ENCODE peak calls at places on chromosomes 12 and 14, in four cellular contexts. W, Y, Z and S are unnamed samples.

GRCh38 chr12:120584343-120585149 is 3.3 kb upstream of the POP5 start:
- DNase-seq in Z (peak), Y (peak), W (peak), S (peak)

GRCh38 chr12:4700621-4701026 is 19.6 kb upstream of the GALNT8 start:
- DNase-seq in W (no peak), Z (no peak), Y (no peak), S (no peak)

GRCh38 chr12:121779422-121779895 is 14.0 kb downstream of the RHOF start:
- DNase-seq in Y (no peak), Z (no peak), W (no peak), S (no peak)

GRCh38 chr14:34227834-34228662 is 234.0 kb downstream of the SPTSSA start:
- DNase-seq in Y (peak), W (peak), Z (peak), S (peak)

GRCh38 chr12:32135967-32136366 is 29.3 kb downstream of the BICD1 start:
- DNase-seq in W (no peak), Z (no peak), Y (no peak), S (no peak)

GRCh38 chr12:6182279-6182898 is 17.8 kb upstream of the CD9 start:
- DNase-seq in Z (no peak), Y (peak), W (no peak), S (peak)

GRCh38 chr12:109573029-109573913 is at the start of the genes MMAB and MVK:
- DNase-seq in Z (peak), Y (peak), W (peak), S (peak)

GRCh38 chr14:54177861-54178591 is 218.8 kb upstream of the CDKN3 start:
- DNase-seq in Y (no peak), Z (no peak), W (no peak), S (no peak)

GRCh38 chr14:72608391-72609204 is 285.3 kb downstream of the DPF3 start:
- DNase-seq in W (no peak), Y (no peak), Z (no peak), S (no peak)

GRCh38 chr14:101369194-101369915 is 191.9 kb upstream of the DIO3 start:
- DNase-seq in Y (no peak), Z (no peak), W (no peak), S (no peak)

GRCh38 chr12:11601647-11602046 is 47.8 kb upstream of the ETV6 start:
- DNase-seq in Y (no peak), W (no peak), Z (no peak), S (no peak)

GRCh38 chr14:90556050-90556477 is 159.2 kb downstream of the CALM1 start:
- DNase-seq in W (no peak), Z (no peak), Y (peak), S (no peak)

GRCh38 chr12:16606936-16607335 is 974 bp upstream of the LMO3 start:
- DNase-seq in W (no peak), Z (no peak), Y (no peak), S (no peak)

GRCh38 chr14:102215071-102215470 is 75.4 kb downstream of the WDR20 start:
- DNase-seq in Y (no peak), W (no peak), Z (no peak), S (peak)

GRCh38 chr14:20419404-20419803 is 6.1 kb upstream of the TEP1 start:
- DNase-seq in Z (no peak), Y (no peak), W (no peak), S (no peak)

GRCh38 chr14:101858791-101859537 is 97.5 kb downstream of the PPP2R5C start:
- DNase-seq in W (no peak), Y (no peak), Z (no peak), S (no peak)

GRCh38 chr12:15152456-15152855 is 68.8 kb downstream of the RERG start:
- DNase-seq in W (no peak), Y (no peak), Z (no peak), S (no peak)

GRCh38 chr14:105119410-105120025 is 49.1 kb downstream of the JAG2 start:
- DNase-seq in W (no peak), Z (no peak), Y (no peak), S (no peak)

GRCh38 chr14:92503756-92504491 is 9.7 kb upstream of the RIN3 start:
- DNase-seq in Y (no peak), Z (no peak), W (peak), S (no peak)

GRCh38 chr12:16168078-16168477 is 109.4 kb downstream of the SLC15A5 start:
- DNase-seq in Z (no peak), W (no peak), Y (no peak), S (no peak)

GRCh38 chr14:97931273-97931672 is 1134.1 kb downstream of the VRK1 start:
- DNase-seq in W (no peak), Z (no peak), Y (no peak), S (no peak)

GRCh38 chr14:51041853-51042252 is 53.1 kb downstream of the TRIM9 start:
- DNase-seq in Y (no peak), W (no peak), Z (no peak), S (no peak)

GRCh38 chr12:45292486-45293195 is 76.7 kb downstream of the ANO6 start:
- DNase-seq in Z (no peak), Y (no peak), W (no peak), S (no peak)

GRCh38 chr14:92263681-92264080 is 59.3 kb upstream of the SLC24A4 start:
- DNase-seq in Y (no peak), W (no peak), Z (no peak), S (no peak)

GRCh38 chr12:38053655-38054464 is 262.7 kb upstream of the ALG10B start:
- DNase-seq in Y (peak), W (peak), Z (no peak), S (no peak)

GRCh38 chr14:79028281-79028680 is 858.1 kb downstream of the NRXN3 start:
- DNase-seq in Y (no peak), Z (no peak), W (no peak), S (no peak)

GRCh38 chr14:29805415-29806123 is 122.1 kb downstream of the PRKD1 start:
- DNase-seq in Y (peak), W (peak), Z (no peak), S (no peak)

GRCh38 chr12:101854747-101855146 is 22.6 kb upstream of the DRAM1 start:
- DNase-seq in W (no peak), Y (no peak), Z (no peak), S (no peak)

GRCh38 chr12:5171701-5172100 is 128.0 kb downstream of the KCNA5 start:
- DNase-seq in W (peak), Y (no peak), Z (no peak), S (no peak)

GRCh38 chr12:40622246-40622838 is 69.9 kb upstream of the CNTN1 start:
- DNase-seq in W (peak), Z (peak), Y (peak), S (no peak)